ENCODE peak calls at places on chromosomes 5 and 9, in five cellular contexts. K, L, V, G and J are unnamed samples. For H3K4me1, the result is how much of the 10 kb centered on the place peaks cover.

GRCh38 chr5:82307431-82307830 is 29.3 kb upstream of the RPS23 start:
- DNase-seq in K (no peak), L (no peak), V (no peak), G (no peak), J (no peak)

GRCh38 chr5:36070687-36071571 is 4.2 kb upstream of the UGT3A2 start:
- DNase-seq in K (no peak), L (no peak), V (no peak), G (no peak), J (no peak)

GRCh38 chr5:74167206-74167929 is 473.2 kb downstream of the ENC1 start:
- DNase-seq in K (no peak), L (no peak), V (no peak), G (no peak), J (no peak)

GRCh38 chr5:78527054-78527884 is 121.3 kb downstream of the LHFPL2 start:
- DNase-seq in K (no peak), L (peak), V (no peak), G (peak), J (no peak)

GRCh38 chr5:163645421-163646416 is 140.3 kb downstream of the MAT2B start:
- DNase-seq in K (no peak), L (no peak), V (no peak), G (no peak), J (no peak)

GRCh38 chr9:13688223-13688989 is 408.9 kb upstream of the MPDZ start:
- DNase-seq in K (no peak), L (peak), V (no peak), G (no peak), J (no peak)

GRCh38 chr5:146048994-146049703 is 56.2 kb downstream of the PLAC8L1 start:
- DNase-seq in K (no peak), L (peak), V (peak), G (no peak), J (no peak)

GRCh38 chr5:6827815-6828214 is 114.6 kb downstream of the TENT4A start:
- DNase-seq in K (no peak), L (no peak), V (no peak), G (no peak), J (no peak)

GRCh38 chr5:39732166-39732565 is 307.4 kb upstream of the DAB2 start:
- DNase-seq in K (no peak), L (no peak), V (no peak), G (no peak), J (no peak)

GRCh38 chr9:77883846-77884771 is 147.5 kb downstream of the GNAQ start:
- DNase-seq in K (no peak), L (peak), V (no peak), G (no peak), J (no peak)

GRCh38 chr5:16809816-16810502 is 126.1 kb downstream of the MYO10 start:
- DNase-seq in K (no peak), L (peak), V (no peak), G (no peak), J (peak)

GRCh38 chr5:147098233-147098790 is 136.5 kb upstream of the STK32A start:
- DNase-seq in K (no peak), L (peak), V (peak), G (no peak), J (no peak)

GRCh38 chr5:176625966-176626875 is 4.1 kb downstream of the SNCB start:
- DNase-seq in K (peak), L (no peak), V (no peak), G (no peak), J (no peak)

GRCh38 chr5:6583049-6583880 is 49.6 kb downstream of the NSUN2 start:
- DNase-seq in K (no peak), L (peak), V (no peak), G (no peak), J (no peak)

GRCh38 chr5:9454012-9454481 is 91.8 kb downstream of the SEMA5A start:
- DNase-seq in K (no peak), L (no peak), V (no peak), G (no peak), J (no peak)

GRCh38 chr5:1342268-1342667 is 2.6 kb downstream of the CLPTM1L start:
- DNase-seq in K (peak), L (no peak), V (no peak), G (no peak), J (no peak)

GRCh38 chr9:99822096-99822595 is 461 bp downstream of the NR4A3 start:
- DNase-seq in K (peak), L (no peak), V (no peak), G (no peak), J (no peak)

GRCh38 chr5:73143716-73144115 is 23.3 kb downstream of the TMEM171 start:
- DNase-seq in K (no peak), L (no peak), V (no peak), G (no peak), J (no peak)

GRCh38 chr9:90808890-90809685 is 7.5 kb downstream of the SYK start:
- DNase-seq in K (peak), L (no peak), V (no peak), G (no peak), J (no peak)

GRCh38 chr9:90810686-90811085 is 9.1 kb downstream of the SYK start:
- DNase-seq in K (no peak), L (no peak), V (no peak), G (no peak), J (no peak)

GRCh38 chr9:90807006-90807405 is 5.4 kb downstream of the SYK start:
- DNase-seq in K (no peak), L (no peak), V (no peak), G (no peak), J (no peak)

GRCh38 chr9:90805006-90805993 is 3.7 kb downstream of the SYK start:
- DNase-seq in K (no peak), L (no peak), V (no peak), G (no peak), J (no peak)

GRCh38 chr9:90808226-90808797 is 6.7 kb downstream of the SYK start:
- DNase-seq in K (no peak), L (no peak), V (no peak), G (no peak), J (no peak)
- H3K4me1 ChIP-seq in K (half or more), L (under half), V (under half), G (under half), J (under half)

GRCh38 chr5:154778534-154778933 is 23.4 kb downstream of the LARP1 start:
- DNase-seq in K (no peak), L (no peak), V (no peak), G (no peak), J (no peak)

GRCh38 chr5:154782326-154782725 is 27.1 kb downstream of the LARP1 start:
- DNase-seq in K (no peak), L (peak), V (no peak), G (no peak), J (no peak)

GRCh38 chr5:154779105-154779504 is 23.9 kb downstream of the LARP1 start:
- DNase-seq in K (no peak), L (no peak), V (peak), G (no peak), J (no peak)

GRCh38 chr5:154782812-154783592 is 27.8 kb downstream of the LARP1 start:
- DNase-seq in K (no peak), L (no peak), V (no peak), G (no peak), J (no peak)

DNA sequence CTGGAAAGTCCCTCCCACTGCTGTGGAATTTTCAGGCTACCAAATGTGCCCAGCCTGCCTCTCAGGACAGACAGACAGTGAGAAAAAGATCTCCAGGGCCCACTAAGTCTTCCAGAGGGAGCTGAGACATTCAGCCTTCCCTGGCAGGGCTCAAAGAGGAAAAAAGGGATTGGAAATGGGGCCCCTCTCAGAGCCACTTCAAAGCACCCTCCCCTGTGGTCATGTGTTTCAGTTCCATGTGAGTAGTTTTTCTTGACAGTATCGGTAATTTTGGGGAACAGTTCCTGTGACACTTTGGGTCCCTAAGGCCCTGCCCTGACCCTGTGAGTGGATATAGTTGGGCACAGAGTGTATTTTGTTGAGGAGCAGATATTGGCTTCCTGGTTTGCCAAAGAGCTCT is 25.0 kb downstream of the LARP1 start:
- DNase-seq in K (no peak), L (no peak), V (no peak), G (no peak), J (no peak)
- H3K4me1 ChIP-seq in K (half or more), L (half or more), V (under half), G (under half), J (under half)

GRCh38 chr9:113220467-113221002 is 542 bp downstream of the FKBP15 start:
- DNase-seq in K (no peak), L (no peak), V (no peak), G (no peak), J (no peak)

GRCh38 chr9:113219972-113220371 is 1.1 kb downstream of the FKBP15 start:
- DNase-seq in K (no peak), L (no peak), V (no peak), G (no peak), J (no peak)

GRCh38 chr9:113221800-113222481 is 597 bp downstream of the SLC31A1 start:
- DNase-seq in K (no peak), L (no peak), V (no peak), G (no peak), J (no peak)

GRCh38 chr9:113221003-113221799 is at the start of the genes FKBP15 and SLC31A1:
- DNase-seq in K (peak), L (peak), V (peak), G (peak), J (peak)

GRCh38 chr9:113219186-113219936 is 1.7 kb downstream of the FKBP15 start:
- DNase-seq in K (no peak), L (no peak), V (no peak), G (no peak), J (no peak)
- H3K4me1 ChIP-seq in K (half or more), L (under half), V (under half), G (under half), J (under half)

GRCh38 chr5:140324041-140324833 is 21.3 kb upstream of the PFDN1 start:
- DNase-seq in K (no peak), L (no peak), V (no peak), G (no peak), J (no peak)
- H3K4me1 ChIP-seq in K (half or more), L (under half), V (under half), G (under half), J (under half)

GRCh38 chr9:121280715-121281613 is 13.0 kb downstream of the GSN start:
- DNase-seq in K (no peak), L (no peak), V (no peak), G (no peak), J (no peak)
- H3K4me1 ChIP-seq in K (half or more), L (under half), V (half or more), G (half or more), J (half or more)

GRCh38 chr9:134306583-134307222 is 19.6 kb upstream of the RXRA start:
- DNase-seq in K (peak), L (no peak), V (no peak), G (no peak), J (no peak)
- H3K4me1 ChIP-seq in K (under half), L (under half), V (under half), G (under half), J (under half)

GRCh38 chr9:134726722-134727034 is 85.1 kb downstream of the COL5A1 start:
- DNase-seq in K (no peak), L (no peak), V (no peak), G (no peak), J (no peak)

GRCh38 chr9:134730011-134730760 is 88.6 kb downstream of the COL5A1 start:
- DNase-seq in K (no peak), L (no peak), V (no peak), G (no peak), J (no peak)

GRCh38 chr9:134728801-134729495 is 87.3 kb downstream of the COL5A1 start:
- DNase-seq in K (no peak), L (no peak), V (no peak), G (no peak), J (no peak)

GRCh38 chr9:134726026-134726721 is 84.6 kb downstream of the COL5A1 start:
- DNase-seq in K (no peak), L (no peak), V (no peak), G (no peak), J (no peak)

GRCh38 chr9:134728021-134728795 is 86.6 kb downstream of the COL5A1 start:
- DNase-seq in K (no peak), L (no peak), V (no peak), G (no peak), J (no peak)
- H3K4me1 ChIP-seq in K (under half), L (under half), V (under half), G (under half), J (under half)